ENCODE peak calls at places on chromosomes 4 and X, in seven cellular contexts. V is AG10803, H is heart left ventricle, B is dorsolateral prefrontal cortex, O is cardiac muscle cell, L is AG09319, A is neural crest cell. T is an unnamed sample.

GRCh38 chr4:16867827-16868226 is 30.6 kb downstream of the LDB2 start:
- DNase-seq in L (no peak), H (no peak), V (no peak), A (no peak), B (no peak), O (no peak), T (no peak)

GRCh38 chr4:158914178-158914577 is 145.4 kb downstream of the FNIP2 start:
- DNase-seq in V (peak; percentile 89), H (no peak), B (no peak), A (no peak), L (no peak), O (peak; percentile 59), T (no peak)

GRCh38 chr4:153710681-153711080 is 26.6 kb downstream of the TLR2 start:
- DNase-seq in L (no peak), H (no peak), A (no peak), O (no peak), B (no peak), V (no peak), T (no peak)

GRCh38 chrX:49178537-49178936 is 6.8 kb downstream of the PLP2 start:
- DNase-seq in V (no peak), H (no peak), A (no peak), O (no peak), B (no peak), L (no peak), T (no peak)

GRCh38 chr4:178387756-178388155 is 945.5 kb upstream of the AGA start:
- DNase-seq in O (no peak), V (no peak), A (no peak), L (no peak), B (no peak), H (no peak), T (no peak)

GRCh38 chrX:41481264-41482109 is 34.3 kb downstream of the NYX start:
- DNase-seq in H (no peak), V (peak; percentile 4), O (no peak), B (no peak), L (no peak), A (no peak), T (no peak)

GRCh38 chr4:70724463-70724862 is 2.7 kb downstream of the RUFY3 start:
- DNase-seq in A (no peak), V (no peak), O (no peak), H (no peak), B (no peak), L (no peak), T (no peak)

GRCh38 chr4:107863416-107863815 is 38.7 kb downstream of the SGMS2 start:
- DNase-seq in B (no peak), O (no peak), A (no peak), L (no peak), H (no peak), V (no peak), T (no peak)

DNA sequence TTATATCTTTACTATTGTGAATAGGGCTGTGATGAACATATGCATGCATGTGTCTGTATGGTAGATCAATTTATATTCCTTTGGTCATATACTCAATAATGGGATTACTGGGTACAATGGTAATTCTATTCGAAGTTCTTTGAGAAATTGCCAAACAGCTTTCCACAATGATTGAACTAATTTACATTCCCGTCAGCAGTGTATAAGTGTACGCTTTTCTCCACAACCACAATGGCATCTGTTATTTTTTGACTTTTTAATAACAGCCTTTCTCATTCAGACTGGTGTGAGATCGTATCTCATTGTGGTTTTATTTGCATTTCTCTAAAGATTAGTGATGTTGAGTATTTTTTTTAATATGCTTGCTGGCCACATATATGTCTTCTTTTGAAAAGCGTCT is 439.4 kb upstream of the KLHL4 start:
- DNase-seq in L (no peak), B (no peak), H (no peak), A (no peak), O (no peak), V (no peak), T (no peak)
- TF ChIP-seq CTCF in L (no peak), B (no peak), H (no peak), A (no peak), O (no peak), V (no peak), T (no peak)

GRCh38 chr4:1289232-1290164 is at the start of gene MAEA:
- DNase-seq in V (peak; percentile 94), B (peak; percentile 93), O (peak; percentile 97), H (peak; percentile 98), L (peak; percentile 86), A (peak; percentile 95), T (peak; percentile 95)

GRCh38 chr4:1285790-1286553 is 3.7 kb upstream of the MAEA start:
- DNase-seq in B (no peak), O (no peak), H (no peak), L (no peak), V (peak; percentile 28), A (no peak), T (no peak)

GRCh38 chr4:1283711-1284110 is 6.0 kb upstream of the MAEA start:
- DNase-seq in A (no peak), H (no peak), V (no peak), B (no peak), L (no peak), O (no peak), T (no peak)

GRCh38 chr4:1288786-1289185 is 905 bp upstream of the MAEA start:
- DNase-seq in L (no peak), V (no peak), A (no peak), B (no peak), H (no peak), O (no peak), T (no peak)

DNA sequence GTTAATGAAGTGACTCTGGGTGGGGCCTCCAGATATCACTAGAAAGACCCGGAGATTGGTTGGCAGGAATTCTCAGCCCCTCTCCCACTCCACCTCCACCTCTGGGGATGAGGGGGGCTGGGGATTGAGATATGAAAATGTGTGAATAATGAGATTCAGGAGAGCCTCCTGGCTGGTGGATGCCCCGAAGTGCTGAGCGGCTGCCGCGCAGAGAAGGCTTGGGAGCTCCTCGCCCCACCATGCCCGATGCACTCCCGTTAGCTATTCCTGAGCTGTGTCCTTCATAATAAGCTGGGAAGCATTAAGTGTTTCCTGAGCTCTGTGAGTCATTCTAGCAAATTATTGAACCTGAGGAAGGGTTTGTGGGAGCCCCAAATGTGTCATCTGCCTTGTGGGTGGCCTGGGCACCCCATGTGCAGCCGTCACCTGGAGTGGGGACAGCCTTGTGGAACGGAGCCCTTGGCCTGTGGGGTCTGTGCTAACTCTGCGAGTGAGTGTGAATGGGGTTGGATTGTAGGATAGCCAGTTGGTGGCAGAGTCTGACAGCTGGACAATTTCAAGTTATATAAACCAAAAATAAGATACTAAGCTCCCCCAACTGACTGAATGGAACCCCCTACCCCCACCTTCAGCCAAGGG is 4.4 kb upstream of the MAEA start:
- DNase-seq in B (no peak), O (no peak), V (no peak), A (no peak), L (no peak), H (no peak), T (no peak)
- TF ChIP-seq CTCF in B (no peak), O (no peak), V (no peak), A (no peak), L (no peak), H (no peak), T (no peak)

DNA sequence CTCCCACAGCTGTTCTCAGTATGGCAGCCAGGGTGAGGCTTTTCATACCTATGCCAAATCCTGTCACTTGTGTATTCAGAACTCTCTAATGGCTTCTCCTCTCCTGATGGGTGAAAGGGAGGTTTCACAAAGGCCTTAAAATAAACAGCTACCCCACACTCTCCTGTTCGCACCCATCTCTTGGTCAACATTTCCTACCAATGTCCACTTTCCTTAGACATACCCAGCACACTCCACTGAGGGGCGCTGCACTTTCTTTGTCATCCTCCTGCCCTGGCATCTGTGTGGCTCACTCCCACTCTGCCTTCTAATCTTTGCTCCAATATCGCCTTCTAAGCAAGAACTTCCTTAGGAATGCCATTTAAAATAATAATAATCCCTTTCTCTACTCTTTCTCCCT is 313.3 kb downstream of the PPP3CA start:
- DNase-seq in O (no peak), A (no peak), V (no peak), H (no peak), L (no peak), B (no peak), T (no peak)
- TF ChIP-seq CTCF in O (peak; percentile 6), A (no peak), V (no peak), H (no peak), L (no peak), B (no peak), T (no peak)

DNA sequence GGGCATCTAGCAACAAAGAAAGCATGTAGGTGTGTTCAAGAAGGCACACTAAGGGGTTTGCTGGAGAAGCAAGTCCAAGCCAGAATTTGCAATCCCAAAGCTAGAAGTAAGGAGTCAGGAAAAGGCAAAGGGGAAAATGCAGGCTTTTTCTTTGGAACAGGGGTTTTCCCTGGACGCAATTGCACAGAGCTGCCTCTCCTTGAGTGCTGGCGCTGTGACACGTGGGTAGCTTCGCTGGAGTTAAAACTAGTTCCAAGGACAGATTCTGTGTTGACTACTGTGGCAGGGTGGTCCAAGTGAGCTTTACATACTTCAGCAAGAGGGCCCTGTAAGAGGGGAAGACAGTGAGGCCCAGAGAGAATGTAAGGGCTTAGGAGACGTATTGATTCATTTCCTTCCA is 277.1 kb downstream of the ADGRA3 start:
- DNase-seq in V (no peak), L (no peak), A (no peak), H (no peak), B (no peak), O (no peak), T (no peak)
- TF ChIP-seq CTCF in V (no peak), L (no peak), A (peak; percentile 38), H (no peak), B (no peak), O (peak; percentile 30), T (no peak)

T was measured in activated B cell treated with CpG ODN at 0.5 μM for 24 hours.